ENCODE peak calls at places on chromosomes 7 and 10, in five cellular contexts. X, P, R, M and Q are unnamed samples.

GRCh38 chr7:155579565-155579964 is 33.2 kb upstream of the CNPY1 start:
- DNase-seq in X (no peak), P (no peak), R (no peak), M (no peak), Q (no peak)

GRCh38 chr10:33901166-33901565 is 566.7 kb upstream of the NRP1 start:
- DNase-seq in X (no peak), P (no peak), R (no peak), M (no peak), Q (peak)

GRCh38 chr10:10540383-10540782 is 477.3 kb upstream of the CELF2 start:
- DNase-seq in X (no peak), P (no peak), R (no peak), M (no peak), Q (no peak)

GRCh38 chr10:16789266-16789665 is 28.0 kb downstream of the RSU1 start:
- DNase-seq in X (no peak), P (no peak), R (no peak), M (no peak), Q (peak)

GRCh38 chr7:137354361-137354760 is 10.8 kb upstream of the PTN start:
- DNase-seq in X (no peak), P (no peak), R (no peak), M (no peak), Q (peak)

GRCh38 chr10:98150544-98150943 is 16.1 kb downstream of the R3HCC1L start:
- DNase-seq in X (no peak), P (no peak), R (no peak), M (no peak), Q (peak)

GRCh38 chr7:41224063-41224763 is 478.7 kb downstream of the INHBA start:
- DNase-seq in X (no peak), P (no peak), R (peak), M (no peak), Q (peak)

GRCh38 chr7:28575241-28575643 is 162.9 kb downstream of the CREB5 start:
- DNase-seq in X (no peak), P (no peak), R (no peak), M (no peak), Q (peak)

GRCh38 chr7:148699772-148700629 is 1.3 kb downstream of the CUL1 start:
- DNase-seq in X (no peak), P (no peak), R (no peak), M (no peak), Q (peak)

GRCh38 chr10:3197354-3198003 is 24.9 kb upstream of the PITRM1 start:
- DNase-seq in X (peak), P (peak), R (peak), M (peak), Q (peak)

GRCh38 chr7:132972745-132973144 is 109.1 kb downstream of the CHCHD3 start:
- DNase-seq in X (no peak), P (no peak), R (no peak), M (no peak), Q (no peak)

GRCh38 chr10:50798297-50798696 is 58.6 kb downstream of the ASAH2B start:
- DNase-seq in X (no peak), P (no peak), R (no peak), M (no peak), Q (no peak)

GRCh38 chr10:106910666-106911065 is 253.8 kb downstream of the SORCS1 start:
- DNase-seq in X (no peak), P (no peak), R (no peak), M (no peak), Q (no peak)

GRCh38 chr10:114042895-114043531 is 653 bp upstream of the ADRB1 start:
- DNase-seq in X (peak), P (no peak), R (no peak), M (no peak), Q (peak)

GRCh38 chr10:20885678-20886077 is 11.4 kb downstream of the NEBL start:
- DNase-seq in X (no peak), P (no peak), R (peak), M (no peak), Q (no peak)

GRCh38 chr7:2116903-2117680 is 115.7 kb downstream of the MAD1L1 start:
- DNase-seq in X (no peak), P (no peak), R (no peak), M (no peak), Q (no peak)

GRCh38 chr10:102645741-102646609 is 1.7 kb downstream of the TRIM8 start:
- DNase-seq in X (peak), P (peak), R (peak), M (peak), Q (peak)

GRCh38 chr10:60494774-60495173 is 105.1 kb upstream of the ANK3 start:
- DNase-seq in X (no peak), P (no peak), R (no peak), M (no peak), Q (no peak)

GRCh38 chr7:88801046-88801445 is 5.5 kb upstream of the TEX47 start:
- DNase-seq in X (no peak), P (no peak), R (no peak), M (no peak), Q (no peak)